ENCODE peak calls at places on chromosomes 2 and 18, in nine cellular contexts. One of them, this sample, is unnamed.

GRCh38 chr18:62720766-62721613 is 5.6 kb downstream of the PHLPP1 start:
- DNase-seq in tibial artery: no peak
- DNase-seq in uterus: no peak
- DNase-seq in neural crest cell: no peak
- DNase-seq in neural progenitor cell: no peak
- DNase-seq in B cell: no peak
- DNase-seq in glutamatergic neuron: no peak
- DNase-seq in left lung: no peak
- DNase-seq in A549: no peak
- DNase-seq in this sample: no peak

GRCh38 chr2:127361929-127362328 is 25.8 kb downstream of the MAP3K2 start:
- DNase-seq in glutamatergic neuron: no peak
- DNase-seq in neural crest cell: no peak
- DNase-seq in left lung: no peak
- DNase-seq in neural progenitor cell: no peak
- DNase-seq in tibial artery: no peak
- DNase-seq in B cell: no peak
- DNase-seq in A549: no peak
- DNase-seq in uterus: no peak
- DNase-seq in this sample: no peak

GRCh38 chr2:172397136-172397825 is 30.1 kb upstream of the ITGA6 start:
- DNase-seq in B cell: no peak
- DNase-seq in A549: no peak
- DNase-seq in left lung: peak; percentile 53
- DNase-seq in uterus: peak; percentile 50
- DNase-seq in neural crest cell: no peak
- DNase-seq in tibial artery: no peak
- DNase-seq in glutamatergic neuron: no peak
- DNase-seq in neural progenitor cell: no peak
- DNase-seq in this sample: no peak

GRCh38 chr2:180010701-180011100 is 3.6 kb upstream of the CWC22 start:
- DNase-seq in left lung: no peak
- DNase-seq in neural crest cell: no peak
- DNase-seq in A549: no peak
- DNase-seq in tibial artery: no peak
- DNase-seq in neural progenitor cell: no peak
- DNase-seq in glutamatergic neuron: no peak
- DNase-seq in B cell: no peak
- DNase-seq in uterus: no peak
- DNase-seq in this sample: no peak

GRCh38 chr2:241900251-241901017 is 30.9 kb downstream of the RTP5 start:
- DNase-seq in uterus: no peak
- DNase-seq in A549: no peak
- DNase-seq in B cell: no peak
- DNase-seq in neural progenitor cell: no peak
- DNase-seq in neural crest cell: no peak
- DNase-seq in tibial artery: no peak
- DNase-seq in glutamatergic neuron: no peak
- DNase-seq in left lung: no peak
- DNase-seq in this sample: no peak

GRCh38 chr2:29259221-29259620 is 144.0 kb downstream of the CLIP4 start:
- DNase-seq in left lung: no peak
- DNase-seq in glutamatergic neuron: no peak
- DNase-seq in B cell: no peak
- DNase-seq in neural crest cell: no peak
- DNase-seq in neural progenitor cell: no peak
- DNase-seq in uterus: no peak
- DNase-seq in A549: no peak
- DNase-seq in tibial artery: no peak
- DNase-seq in this sample: no peak

GRCh38 chr2:187774551-187775071 is 220.4 kb upstream of the TFPI start:
- DNase-seq in neural progenitor cell: no peak
- DNase-seq in left lung: no peak
- DNase-seq in A549: no peak
- DNase-seq in uterus: no peak
- DNase-seq in tibial artery: no peak
- DNase-seq in B cell: no peak
- DNase-seq in neural crest cell: no peak
- DNase-seq in glutamatergic neuron: no peak
- DNase-seq in this sample: no peak

GRCh38 chr2:240498958-240499260 is 58.9 kb downstream of the ANKMY1 start:
- DNase-seq in glutamatergic neuron: no peak
- DNase-seq in uterus: no peak
- DNase-seq in neural crest cell: no peak
- DNase-seq in left lung: no peak
- DNase-seq in tibial artery: no peak
- DNase-seq in B cell: peak; percentile 3
- DNase-seq in neural progenitor cell: no peak
- DNase-seq in A549: no peak
- DNase-seq in this sample: no peak

GRCh38 chr2:134416018-134416417 is 162.1 kb downstream of the MGAT5 start:
- DNase-seq in glutamatergic neuron: no peak
- DNase-seq in tibial artery: no peak
- DNase-seq in uterus: no peak
- DNase-seq in B cell: no peak
- DNase-seq in neural progenitor cell: no peak
- DNase-seq in neural crest cell: no peak
- DNase-seq in A549: no peak
- DNase-seq in left lung: no peak
- DNase-seq in this sample: no peak

GRCh38 chr2:11123856-11124759 is 31.2 kb upstream of the SLC66A3 start:
- DNase-seq in tibial artery: no peak
- DNase-seq in A549: peak; percentile 77
- DNase-seq in neural crest cell: peak; percentile 83
- DNase-seq in neural progenitor cell: peak; percentile 78
- DNase-seq in left lung: peak; percentile 58
- DNase-seq in B cell: peak; percentile 47
- DNase-seq in glutamatergic neuron: peak; percentile 89
- DNase-seq in uterus: no peak
- DNase-seq in this sample: peak; percentile 81

GRCh38 chr2:37529830-37530452 is 141.5 kb downstream of the CDC42EP3 start:
- DNase-seq in A549: no peak
- DNase-seq in neural crest cell: no peak
- DNase-seq in B cell: no peak
- DNase-seq in tibial artery: no peak
- DNase-seq in left lung: no peak
- DNase-seq in uterus: no peak
- DNase-seq in glutamatergic neuron: no peak
- DNase-seq in neural progenitor cell: no peak
- DNase-seq in this sample: no peak

GRCh38 chr2:72137498-72138010 is 10.1 kb downstream of the CYP26B1 start:
- DNase-seq in uterus: peak; percentile 30
- DNase-seq in neural progenitor cell: peak; percentile 73
- DNase-seq in A549: peak; percentile 64
- DNase-seq in neural crest cell: peak; percentile 87
- DNase-seq in left lung: peak; percentile 40
- DNase-seq in B cell: peak; percentile 56
- DNase-seq in tibial artery: peak; percentile 42
- DNase-seq in glutamatergic neuron: peak; percentile 79
- DNase-seq in this sample: peak; percentile 48

GRCh38 chr2:159168707-159169106 is 117.8 kb downstream of the WDSUB1 start:
- DNase-seq in uterus: no peak
- DNase-seq in neural progenitor cell: no peak
- DNase-seq in left lung: no peak
- DNase-seq in neural crest cell: no peak
- DNase-seq in glutamatergic neuron: no peak
- DNase-seq in tibial artery: no peak
- DNase-seq in B cell: no peak
- DNase-seq in A549: peak; percentile 12
- DNase-seq in this sample: no peak
- TF ChIP-seq CTCF in uterus: no peak
- TF ChIP-seq CTCF in neural progenitor cell: peak; percentile 24
- TF ChIP-seq CTCF in left lung: no peak
- TF ChIP-seq CTCF in neural crest cell: peak; percentile 44
- TF ChIP-seq CTCF in glutamatergic neuron: no peak
- TF ChIP-seq CTCF in tibial artery: peak; percentile 33
- TF ChIP-seq CTCF in B cell: no peak
- TF ChIP-seq CTCF in A549: no peak
- TF ChIP-seq CTCF in this sample: peak; percentile 24

DNA sequence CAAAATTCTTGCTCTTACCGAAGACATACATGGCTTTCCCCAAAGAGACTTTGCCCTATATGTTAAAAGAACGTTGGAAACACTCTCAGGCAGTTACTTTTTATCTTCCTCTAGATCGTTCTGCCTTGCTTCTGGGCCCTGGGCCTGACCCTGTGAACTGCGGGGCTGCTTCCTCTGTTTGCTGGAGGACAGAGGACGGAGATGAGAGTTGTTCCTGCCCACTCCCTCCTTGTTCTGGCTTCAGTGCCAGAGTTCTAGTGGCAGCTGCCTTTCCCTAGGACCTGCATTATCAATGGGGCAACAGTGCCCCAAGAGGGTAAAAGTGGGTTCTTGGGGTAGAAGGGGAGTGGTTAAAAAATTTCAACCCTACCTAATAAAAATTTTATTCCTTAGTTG is 6.5 kb upstream of the FN1 start:
- DNase-seq in neural crest cell: no peak
- DNase-seq in uterus: no peak
- DNase-seq in glutamatergic neuron: no peak
- DNase-seq in left lung: no peak
- DNase-seq in neural progenitor cell: no peak
- DNase-seq in B cell: no peak
- DNase-seq in tibial artery: no peak
- DNase-seq in A549: no peak
- DNase-seq in this sample: peak; percentile 12
- TF ChIP-seq CTCF in neural crest cell: no peak
- TF ChIP-seq CTCF in uterus: no peak
- TF ChIP-seq CTCF in glutamatergic neuron: no peak
- TF ChIP-seq CTCF in left lung: no peak
- TF ChIP-seq CTCF in neural progenitor cell: no peak
- TF ChIP-seq CTCF in B cell: no peak
- TF ChIP-seq CTCF in tibial artery: no peak
- TF ChIP-seq CTCF in A549: no peak
- TF ChIP-seq CTCF in this sample: peak; percentile 8

GRCh38 chr2:113979172-113980128 is 89.6 kb downstream of the ACTR3 start:
- DNase-seq in neural progenitor cell: no peak
- DNase-seq in tibial artery: no peak
- DNase-seq in B cell: peak; percentile 69
- DNase-seq in A549: peak; percentile 46
- DNase-seq in uterus: peak; percentile 18
- DNase-seq in glutamatergic neuron: peak; percentile 55
- DNase-seq in neural crest cell: no peak
- DNase-seq in left lung: no peak
- DNase-seq in this sample: peak; percentile 22

GRCh38 chr2:113978524-113979171 is 88.8 kb downstream of the ACTR3 start:
- DNase-seq in uterus: no peak
- DNase-seq in B cell: no peak
- DNase-seq in tibial artery: no peak
- DNase-seq in neural progenitor cell: no peak
- DNase-seq in A549: no peak
- DNase-seq in glutamatergic neuron: no peak
- DNase-seq in left lung: no peak
- DNase-seq in neural crest cell: no peak
- DNase-seq in this sample: no peak

GRCh38 chr2:113977060-113977659 is 87.3 kb downstream of the ACTR3 start:
- DNase-seq in left lung: no peak
- DNase-seq in B cell: no peak
- DNase-seq in neural progenitor cell: no peak
- DNase-seq in glutamatergic neuron: no peak
- DNase-seq in neural crest cell: no peak
- DNase-seq in uterus: no peak
- DNase-seq in A549: no peak
- DNase-seq in tibial artery: no peak
- DNase-seq in this sample: peak; percentile 33

GRCh38 chr2:113976277-113976928 is 86.5 kb downstream of the ACTR3 start:
- DNase-seq in A549: no peak
- DNase-seq in neural progenitor cell: no peak
- DNase-seq in B cell: no peak
- DNase-seq in left lung: no peak
- DNase-seq in glutamatergic neuron: no peak
- DNase-seq in uterus: no peak
- DNase-seq in tibial artery: no peak
- DNase-seq in neural crest cell: no peak
- DNase-seq in this sample: no peak

DNA sequence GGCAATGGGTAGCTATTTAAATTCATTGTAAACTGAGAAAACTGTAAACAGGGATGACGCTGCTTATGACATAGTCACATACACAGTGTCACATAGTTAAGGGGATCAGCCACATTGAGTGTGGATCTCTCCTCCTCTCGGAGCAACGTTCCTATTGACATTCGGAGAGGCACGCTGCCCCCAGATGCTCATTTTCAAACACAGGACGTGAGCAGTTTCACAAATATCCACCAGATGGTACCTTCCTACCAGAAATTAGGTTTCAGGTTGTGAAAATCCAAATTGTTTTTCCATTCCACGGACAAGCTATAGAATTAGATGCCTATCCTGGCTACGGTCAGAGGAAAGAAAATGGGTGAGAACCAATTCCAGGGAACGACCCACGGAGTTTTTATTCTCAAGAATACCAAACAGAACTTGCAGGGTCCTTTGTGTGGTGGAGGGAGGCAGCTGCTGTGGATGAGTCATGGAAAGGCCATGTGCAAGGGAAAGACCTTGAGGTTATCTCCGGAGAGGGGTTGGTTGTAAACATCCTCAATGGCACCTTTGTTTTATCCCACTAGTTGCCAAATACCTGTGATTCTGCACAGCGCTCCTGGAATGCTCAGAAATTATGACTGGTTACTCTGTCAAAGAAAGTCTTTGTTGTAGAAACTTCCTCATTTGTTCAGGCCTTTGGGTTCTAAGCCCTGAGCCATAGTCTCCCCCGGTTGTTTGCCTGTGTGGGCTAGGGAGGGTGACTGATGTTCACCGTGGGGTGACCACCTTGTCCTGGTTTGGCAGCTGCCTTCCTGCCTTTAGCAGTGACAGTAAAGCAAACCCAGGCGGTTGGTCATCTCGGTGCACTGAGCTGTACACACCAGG is 88.0 kb downstream of the ACTR3 start:
- DNase-seq in neural crest cell: no peak
- DNase-seq in A549: no peak
- DNase-seq in B cell: no peak
- DNase-seq in glutamatergic neuron: no peak
- DNase-seq in uterus: no peak
- DNase-seq in tibial artery: no peak
- DNase-seq in neural progenitor cell: peak; percentile 42
- DNase-seq in left lung: no peak
- DNase-seq in this sample: peak; percentile 11
- TF ChIP-seq CTCF in neural crest cell: peak; percentile 66
- TF ChIP-seq CTCF in A549: no peak
- TF ChIP-seq CTCF in B cell: no peak
- TF ChIP-seq CTCF in glutamatergic neuron: no peak
- TF ChIP-seq CTCF in uterus: peak; percentile 3
- TF ChIP-seq CTCF in tibial artery: peak; percentile 33
- TF ChIP-seq CTCF in neural progenitor cell: peak; percentile 50
- TF ChIP-seq CTCF in left lung: no peak
- TF ChIP-seq CTCF in this sample: peak; percentile 30

DNA sequence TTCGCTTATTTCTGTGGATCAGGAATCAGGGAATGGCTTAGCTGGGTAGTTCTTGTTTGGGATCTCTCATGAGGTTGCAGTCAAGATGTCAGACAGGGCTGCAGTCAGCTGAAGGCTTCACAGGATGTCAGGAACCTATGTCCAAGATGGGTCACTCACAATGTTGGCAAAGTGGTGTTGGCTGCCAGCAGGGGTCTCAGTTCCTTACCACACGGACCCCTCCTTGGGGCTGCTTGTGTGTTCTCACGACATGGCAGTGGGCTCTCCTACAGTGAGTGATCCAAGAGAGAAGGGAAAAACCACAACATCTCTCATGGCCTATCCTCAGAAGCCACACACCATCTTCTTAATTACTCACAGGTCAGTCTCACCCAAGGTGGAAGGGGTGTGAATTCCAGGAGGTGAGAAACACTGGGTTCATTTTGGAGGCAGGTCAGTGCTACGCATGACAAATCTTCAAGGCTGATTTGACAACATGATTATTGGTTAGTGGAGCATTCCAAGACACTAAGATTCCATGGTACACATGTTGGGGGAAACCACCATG is 1.3 kb upstream of the ANTXR1 start:
- DNase-seq in neural progenitor cell: peak; percentile 5
- DNase-seq in neural crest cell: no peak
- DNase-seq in uterus: no peak
- DNase-seq in tibial artery: no peak
- DNase-seq in B cell: no peak
- DNase-seq in glutamatergic neuron: peak; percentile 33
- DNase-seq in A549: no peak
- DNase-seq in left lung: no peak
- DNase-seq in this sample: peak; percentile 19
- TF ChIP-seq CTCF in neural progenitor cell: peak; percentile 8
- TF ChIP-seq CTCF in neural crest cell: no peak
- TF ChIP-seq CTCF in uterus: no peak
- TF ChIP-seq CTCF in tibial artery: no peak
- TF ChIP-seq CTCF in B cell: no peak
- TF ChIP-seq CTCF in glutamatergic neuron: peak; percentile 17
- TF ChIP-seq CTCF in A549: no peak
- TF ChIP-seq CTCF in left lung: no peak
- TF ChIP-seq CTCF in this sample: peak; percentile 24

This sample was measured in BE2C.